ENCODE peak calls at places on chromosomes 2 and 18, in four cellular contexts. E, L, A and P are unnamed samples.

GRCh38 chr2:44929680-44930273 is 11.7 kb upstream of the SIX3 start:
- DNase-seq in A (no peak), L (no peak), E (no peak), P (no peak)

GRCh38 chr2:134446431-134447091 is 192.7 kb downstream of the MGAT5 start:
- DNase-seq in E (no peak), L (no peak), A (no peak), P (no peak)

GRCh38 chr2:12488365-12488972 is 228.3 kb upstream of the TRIB2 start:
- DNase-seq in A (no peak), L (peak; percentile 36), E (no peak), P (no peak)

GRCh38 chr2:176766005-176766404 is 446.6 kb upstream of the HNRNPA3 start:
- DNase-seq in A (no peak), E (no peak), L (no peak), P (no peak)

GRCh38 chr2:98771771-98772521 is 41.0 kb upstream of the MGAT4A start:
- DNase-seq in E (no peak), A (no peak), L (peak; percentile 75), P (peak; percentile 43)

GRCh38 chr2:108534577-108535379 is 508 bp downstream of the LIMS1 start:
- DNase-seq in L (peak; percentile 37), A (no peak), E (no peak), P (no peak)

GRCh38 chr2:83665894-83666293 is 793.2 kb downstream of the SUCLG1 start:
- DNase-seq in A (no peak), E (no peak), L (no peak), P (no peak)

GRCh38 chr2:211503856-211504255 is 947.5 kb downstream of the CPS1 start:
- DNase-seq in A (no peak), L (no peak), E (no peak), P (no peak)

GRCh38 chr2:180707867-180708205 is 272.6 kb upstream of the UBE2E3 start:
- DNase-seq in A (no peak), L (no peak), E (no peak), P (no peak)

GRCh38 chr2:129331638-129332037 is 647.8 kb upstream of the RAB6C start:
- DNase-seq in A (no peak), E (no peak), L (no peak), P (no peak)

GRCh38 chr2:240832205-240832727 is 12.2 kb upstream of the KIF1A start:
- DNase-seq in A (peak; percentile 97), L (peak; percentile 100), E (peak; percentile 93), P (peak; percentile 94)

GRCh38 chr18:3758531-3758930 is 308.6 kb downstream of the TGIF1 start:
- DNase-seq in E (no peak), L (no peak), A (no peak), P (no peak)

GRCh38 chr2:59777120-59777519 is 776.3 kb downstream of the BCL11A start:
- DNase-seq in L (no peak), E (no peak), A (no peak), P (no peak)

GRCh38 chr2:24280161-24280560 is 80.2 kb downstream of the ITSN2 start:
- DNase-seq in A (no peak), E (no peak), L (no peak), P (no peak)

GRCh38 chr18:8812631-8813030 is 107.3 kb downstream of the MTCL1 start:
- DNase-seq in L (no peak), A (no peak), E (no peak), P (no peak)

GRCh38 chr18:54762386-54762785 is 65.9 kb upstream of the RAB27B start:
- DNase-seq in E (no peak), L (no peak), A (no peak), P (no peak)

GRCh38 chr2:214604861-214605260 is 194.0 kb downstream of the VWC2L start:
- DNase-seq in L (no peak), A (no peak), E (no peak), P (no peak)

GRCh38 chr2:238790877-238791276 is 57.0 kb upstream of the TWIST2 start:
- DNase-seq in E (no peak), L (no peak), A (no peak), P (no peak)

GRCh38 chr2:106129150-106129549 is 65.0 kb downstream of the UXS1 start:
- DNase-seq in A (no peak), E (no peak), L (no peak), P (no peak)

GRCh38 chr2:84963692-84964405 is 7.1 kb upstream of the KCMF1 start:
- DNase-seq in E (no peak), L (no peak), A (no peak), P (no peak)

GRCh38 chr18:22667616-22668422 is 250.1 kb upstream of the CTAGE1 start:
- DNase-seq in L (no peak), A (no peak), E (no peak), P (no peak)

GRCh38 chr2:16425462-16426336 is 239.9 kb downstream of the CYRIA start:
- DNase-seq in E (peak; percentile 72), A (no peak), L (no peak), P (no peak)

GRCh38 chr2:209426432-209426831 is 2.6 kb downstream of the MAP2 start:
- DNase-seq in A (no peak), E (no peak), L (no peak), P (no peak)

GRCh38 chr2:99645960-99646359 is 156.1 kb upstream of the REV1 start:
- DNase-seq in E (no peak), L (no peak), A (no peak), P (no peak)

GRCh38 chr18:75377975-75378673 is 49.4 kb downstream of the SMIM21 start:
- DNase-seq in L (no peak), E (no peak), A (no peak), P (no peak)

GRCh38 chr2:163171786-163172549 is 333.4 kb upstream of the KCNH7 start:
- DNase-seq in E (no peak), L (no peak), A (no peak), P (no peak)

GRCh38 chr18:32373995-32374394 is 96.7 kb downstream of the GAREM1 start:
- DNase-seq in L (no peak), A (no peak), E (no peak), P (no peak)

GRCh38 chr2:7611750-7612149 is 694.5 kb downstream of the RNF144A start:
- DNase-seq in E (no peak), A (no peak), L (no peak), P (no peak)